ENCODE peak calls at places on chromosomes 13 and 19, in four cellular contexts. One of them, this sample, is unnamed.

GRCh38 chr13:109381546-109382180 is 404.7 kb downstream of the IRS2 start:
- DNase-seq in foreskin fibroblast: peak
- DNase-seq in mesothelial cell of epicardium: no peak
- DNase-seq in cardiac fibroblast: peak
- DNase-seq in this sample: no peak

GRCh38 chr13:107275945-107276614 is 708.1 kb upstream of the ARGLU1 start:
- DNase-seq in foreskin fibroblast: no peak
- DNase-seq in mesothelial cell of epicardium: no peak
- DNase-seq in cardiac fibroblast: peak
- DNase-seq in this sample: no peak

GRCh38 chr13:48641404-48641803 is 12.3 kb upstream of the CYSLTR2 start:
- DNase-seq in foreskin fibroblast: no peak
- DNase-seq in mesothelial cell of epicardium: no peak
- DNase-seq in cardiac fibroblast: no peak
- DNase-seq in this sample: no peak

GRCh38 chr19:47372603-47373002 is 23.5 kb downstream of the DHX34 start:
- DNase-seq in foreskin fibroblast: no peak
- DNase-seq in mesothelial cell of epicardium: no peak
- DNase-seq in cardiac fibroblast: no peak
- DNase-seq in this sample: no peak

GRCh38 chr19:4380254-4380727 is 20.1 kb downstream of the SH3GL1 start:
- DNase-seq in foreskin fibroblast: no peak
- DNase-seq in mesothelial cell of epicardium: no peak
- DNase-seq in cardiac fibroblast: no peak
- DNase-seq in this sample: no peak

GRCh38 chr13:44853641-44854040 is 135.6 kb downstream of the NUFIP1 start:
- DNase-seq in foreskin fibroblast: peak
- DNase-seq in mesothelial cell of epicardium: no peak
- DNase-seq in cardiac fibroblast: no peak
- DNase-seq in this sample: no peak

GRCh38 chr19:45218426-45218825 is 26.8 kb downstream of the EXOC3L2 start:
- DNase-seq in foreskin fibroblast: no peak
- DNase-seq in mesothelial cell of epicardium: no peak
- DNase-seq in cardiac fibroblast: no peak
- DNase-seq in this sample: no peak

GRCh38 chr13:49681837-49682236 is 9.4 kb downstream of the EBPL start:
- DNase-seq in foreskin fibroblast: no peak
- DNase-seq in mesothelial cell of epicardium: no peak
- DNase-seq in cardiac fibroblast: peak
- DNase-seq in this sample: no peak

GRCh38 chr13:35475960-35476943 is at the start of gene MAB21L1:
- DNase-seq in foreskin fibroblast: peak
- DNase-seq in mesothelial cell of epicardium: no peak
- DNase-seq in cardiac fibroblast: peak
- DNase-seq in this sample: no peak

GRCh38 chr13:111216166-111216960 is 101.3 kb downstream of the ARHGEF7 start:
- DNase-seq in foreskin fibroblast: peak
- DNase-seq in mesothelial cell of epicardium: peak
- DNase-seq in cardiac fibroblast: no peak
- DNase-seq in this sample: peak

GRCh38 chr13:41311607-41312500 is 787 bp downstream of the NAA16 start:
- DNase-seq in foreskin fibroblast: peak
- DNase-seq in mesothelial cell of epicardium: peak
- DNase-seq in cardiac fibroblast: peak
- DNase-seq in this sample: peak

DNA sequence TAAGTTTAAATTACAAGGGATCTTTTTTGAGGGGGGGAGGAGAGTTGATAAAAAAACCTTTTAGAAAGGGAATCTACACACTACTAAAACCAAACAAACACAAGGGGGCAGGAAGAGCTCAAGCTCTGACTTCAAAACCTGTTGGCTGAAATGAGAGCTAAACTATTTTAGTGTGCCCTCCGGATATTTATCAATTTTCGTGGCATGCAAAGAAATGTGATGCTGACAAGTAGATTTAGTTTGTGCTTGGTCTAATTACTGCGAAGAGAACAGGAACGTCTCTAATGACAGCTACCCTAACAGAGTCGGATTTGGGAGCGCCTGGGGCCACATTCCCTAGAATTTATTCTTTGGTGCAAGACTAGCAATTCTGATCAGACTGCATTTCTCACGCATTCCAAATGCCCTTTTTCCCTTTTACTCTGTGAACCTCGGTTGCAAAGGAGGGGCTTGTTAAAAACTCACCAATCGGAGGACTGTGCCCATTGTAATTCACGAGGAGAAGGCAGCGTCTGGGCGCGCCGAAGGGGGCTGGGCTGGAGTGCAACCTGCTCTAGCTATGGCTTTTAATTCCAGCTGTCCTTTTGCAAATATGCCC is 804 bp upstream of the FREM2 start:
- DNase-seq in foreskin fibroblast: peak
- DNase-seq in mesothelial cell of epicardium: peak
- DNase-seq in cardiac fibroblast: no peak
- DNase-seq in this sample: peak
- TF ChIP-seq CTCF in foreskin fibroblast: no peak
- TF ChIP-seq CTCF in mesothelial cell of epicardium: peak
- TF ChIP-seq CTCF in cardiac fibroblast: no peak
- TF ChIP-seq CTCF in this sample: peak

DNA sequence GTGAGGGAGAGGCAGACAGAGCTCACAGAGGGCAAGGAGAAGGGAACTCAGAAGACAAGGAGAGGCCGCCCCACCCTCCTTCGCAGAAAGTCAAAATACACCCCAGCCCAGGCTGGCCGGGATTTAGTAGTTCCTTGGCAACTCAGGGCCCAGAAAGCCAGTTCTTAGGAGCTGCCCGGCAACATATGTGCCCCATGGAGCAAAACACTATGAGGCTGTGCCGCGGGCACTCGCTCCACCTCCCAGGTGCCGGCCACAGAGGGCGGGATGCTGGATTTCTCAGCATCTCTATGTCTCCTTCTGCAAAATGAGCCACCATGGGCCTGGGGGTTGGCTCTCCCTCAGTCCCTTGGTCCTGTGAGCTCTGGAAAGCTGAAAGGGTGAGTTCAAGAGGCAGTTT is 93.8 kb upstream of the CACNA1A start:
- DNase-seq in foreskin fibroblast: no peak
- DNase-seq in mesothelial cell of epicardium: no peak
- DNase-seq in cardiac fibroblast: no peak
- DNase-seq in this sample: no peak
- TF ChIP-seq CTCF in foreskin fibroblast: no peak
- TF ChIP-seq CTCF in mesothelial cell of epicardium: no peak
- TF ChIP-seq CTCF in cardiac fibroblast: no peak
- TF ChIP-seq CTCF in this sample: no peak

DNA sequence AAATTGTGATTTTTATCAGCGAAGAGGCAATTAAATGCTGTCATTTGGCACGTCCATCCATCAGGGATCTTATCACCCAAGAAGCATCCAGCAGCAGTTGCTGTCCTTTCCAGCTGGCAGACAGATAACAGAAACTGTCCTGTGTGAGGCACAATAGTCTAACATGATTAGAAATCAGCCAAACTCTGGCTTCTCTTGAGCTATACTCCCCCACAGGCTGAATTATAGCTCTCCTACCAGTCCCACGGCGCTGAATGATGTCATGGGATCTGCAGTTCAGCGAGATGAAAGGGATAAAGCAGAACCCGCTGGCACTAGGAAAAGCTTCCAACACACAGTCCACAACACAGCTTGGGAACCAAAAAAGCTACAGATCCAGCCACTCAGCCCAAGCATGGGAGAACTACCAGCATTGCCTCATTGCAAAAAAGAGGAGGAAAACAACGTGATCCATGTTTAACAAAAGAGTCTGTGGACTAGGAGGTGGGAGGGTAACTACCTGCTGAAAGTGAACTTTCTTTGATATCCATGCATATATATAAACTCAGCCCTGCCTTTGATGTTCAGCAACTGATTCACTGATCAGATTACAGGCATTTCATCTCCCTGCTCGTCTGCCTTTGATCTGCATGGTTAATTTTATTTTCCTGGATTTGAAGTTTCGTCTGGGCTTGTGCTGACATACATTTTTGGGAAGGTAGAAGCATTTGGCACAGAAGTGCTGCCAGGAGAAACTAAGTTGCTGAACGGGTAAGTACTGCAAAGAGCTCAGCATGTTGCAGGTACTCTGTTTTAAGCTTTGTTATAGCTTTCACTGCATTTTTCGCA is at the start of gene TNFRSF19:
- DNase-seq in foreskin fibroblast: peak
- DNase-seq in mesothelial cell of epicardium: peak
- DNase-seq in cardiac fibroblast: peak
- DNase-seq in this sample: no peak
- TF ChIP-seq CTCF in foreskin fibroblast: no peak
- TF ChIP-seq CTCF in mesothelial cell of epicardium: no peak
- TF ChIP-seq CTCF in cardiac fibroblast: no peak
- TF ChIP-seq CTCF in this sample: no peak

DNA sequence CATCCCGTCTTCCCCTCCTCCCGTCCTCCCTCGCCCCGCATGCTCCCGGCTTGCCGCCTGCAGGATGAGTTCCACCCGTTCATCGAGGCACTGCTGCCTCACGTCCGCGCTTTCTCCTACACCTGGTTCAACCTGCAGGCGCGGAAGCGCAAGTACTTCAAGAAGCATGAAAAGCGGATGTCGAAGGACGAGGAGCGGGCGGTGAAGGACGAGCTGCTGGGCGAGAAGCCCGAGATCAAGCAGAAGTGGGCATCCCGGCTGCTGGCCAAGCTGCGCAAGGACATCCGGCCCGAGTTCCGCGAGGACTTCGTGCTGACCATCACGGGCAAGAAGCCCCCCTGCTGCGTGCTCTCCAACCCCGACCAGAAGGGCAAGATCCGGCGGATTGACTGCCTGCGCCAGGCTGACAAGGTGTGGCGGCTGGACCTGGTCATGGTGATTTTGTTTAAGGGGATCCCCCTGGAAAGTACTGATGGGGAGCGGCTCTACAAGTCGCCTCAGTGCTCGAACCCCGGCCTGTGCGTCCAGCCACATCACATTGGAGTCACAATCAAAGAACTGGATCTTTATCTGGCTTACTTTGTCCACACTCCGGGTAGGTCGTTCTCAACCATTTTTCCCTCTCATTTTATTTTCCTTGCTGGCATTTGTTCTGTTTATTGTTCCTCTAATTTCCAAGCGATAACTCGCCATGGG is 29.8 kb downstream of the NFIX start:
- DNase-seq in foreskin fibroblast: no peak
- DNase-seq in mesothelial cell of epicardium: no peak
- DNase-seq in cardiac fibroblast: no peak
- DNase-seq in this sample: no peak
- TF ChIP-seq CTCF in foreskin fibroblast: no peak
- TF ChIP-seq CTCF in mesothelial cell of epicardium: no peak
- TF ChIP-seq CTCF in cardiac fibroblast: no peak
- TF ChIP-seq CTCF in this sample: no peak

DNA sequence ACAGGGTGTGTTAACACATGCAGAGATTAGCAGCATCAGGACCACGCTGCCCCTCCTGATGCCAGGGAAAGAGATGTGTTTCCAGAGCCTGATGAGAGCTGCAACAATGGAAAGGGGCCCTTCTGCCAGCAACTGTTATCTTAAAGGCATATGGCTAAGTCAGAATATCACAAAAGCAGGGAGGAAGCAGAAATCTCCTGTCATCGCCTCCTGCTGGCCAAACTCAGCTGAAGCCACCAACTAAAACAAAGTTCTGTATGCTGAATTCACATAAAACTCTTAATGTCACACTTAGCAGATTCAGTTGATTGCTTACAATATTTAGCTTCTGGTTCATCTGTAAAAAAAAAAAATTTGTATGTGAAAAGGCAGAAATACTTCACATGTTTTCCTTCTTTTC is 178.2 kb downstream of the GPC5 start:
- DNase-seq in foreskin fibroblast: no peak
- DNase-seq in mesothelial cell of epicardium: no peak
- DNase-seq in cardiac fibroblast: peak
- DNase-seq in this sample: no peak
- TF ChIP-seq CTCF in foreskin fibroblast: no peak
- TF ChIP-seq CTCF in mesothelial cell of epicardium: peak
- TF ChIP-seq CTCF in cardiac fibroblast: no peak
- TF ChIP-seq CTCF in this sample: peak

GRCh38 chr13:113997845-113998751 is 24.2 kb upstream of the C13orf46 start:
- DNase-seq in foreskin fibroblast: peak
- DNase-seq in mesothelial cell of epicardium: no peak
- DNase-seq in cardiac fibroblast: peak
- DNase-seq in this sample: no peak
- TF ChIP-seq CTCF in foreskin fibroblast: no peak
- TF ChIP-seq CTCF in mesothelial cell of epicardium: no peak
- TF ChIP-seq CTCF in cardiac fibroblast: no peak
- TF ChIP-seq CTCF in this sample: no peak

DNA sequence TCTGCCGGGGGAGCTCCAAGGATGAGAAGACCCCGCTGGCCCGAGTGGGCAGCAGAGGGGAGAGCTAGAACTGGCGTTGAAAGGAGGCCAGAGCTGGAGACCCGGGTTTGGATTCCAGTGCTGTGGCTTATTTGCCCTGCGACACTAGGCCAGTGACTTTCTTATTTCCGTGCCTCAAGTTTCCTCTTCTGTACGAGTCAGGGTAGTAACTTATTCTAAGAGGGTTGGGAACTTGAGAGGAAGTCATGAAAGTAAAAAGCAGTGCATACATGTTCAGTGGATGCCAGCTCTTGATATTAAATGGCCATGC is 670 bp downstream of the FAM32A start:
- DNase-seq in foreskin fibroblast: no peak
- DNase-seq in mesothelial cell of epicardium: no peak
- DNase-seq in cardiac fibroblast: no peak
- DNase-seq in this sample: no peak
- TF ChIP-seq CTCF in foreskin fibroblast: peak
- TF ChIP-seq CTCF in mesothelial cell of epicardium: peak
- TF ChIP-seq CTCF in cardiac fibroblast: peak
- TF ChIP-seq CTCF in this sample: peak

DNA sequence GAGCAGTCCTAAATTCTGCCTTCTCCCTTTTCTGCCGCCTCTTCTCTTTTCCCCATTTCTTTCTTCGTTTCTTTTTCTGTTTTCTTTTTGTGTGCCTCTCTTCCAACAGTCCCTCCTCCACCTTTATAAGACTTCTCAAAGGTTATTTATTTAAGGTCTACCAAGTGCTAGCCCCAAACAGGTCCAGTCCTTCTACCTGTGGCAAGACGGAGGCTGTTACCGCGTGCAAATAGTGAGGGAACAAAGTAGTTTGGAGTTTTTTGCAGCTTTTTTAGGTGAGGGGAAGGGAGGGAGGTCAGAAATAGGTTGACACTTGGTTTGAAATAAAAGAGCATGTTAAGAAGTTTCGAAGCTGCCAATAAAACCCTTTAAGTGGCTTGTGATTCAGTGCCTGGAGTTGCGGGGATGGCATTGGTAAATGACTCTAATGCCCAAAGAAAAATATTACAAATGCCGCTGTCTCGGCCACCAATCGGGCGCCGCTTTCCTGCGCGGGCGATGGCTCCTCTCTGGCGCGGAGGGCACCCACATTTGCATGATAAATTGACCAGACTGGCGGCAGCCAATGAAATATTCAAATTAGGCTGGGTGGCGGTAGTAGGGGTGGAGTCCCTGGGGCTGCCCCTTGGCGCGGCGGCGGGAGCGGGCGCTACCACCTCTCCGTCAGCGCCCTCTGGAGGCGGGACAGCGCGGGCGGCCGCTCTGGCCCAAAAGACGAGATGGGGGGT is 7.5 kb upstream of the TSHZ3 start:
- DNase-seq in foreskin fibroblast: no peak
- DNase-seq in mesothelial cell of epicardium: no peak
- DNase-seq in cardiac fibroblast: no peak
- DNase-seq in this sample: no peak
- TF ChIP-seq CTCF in foreskin fibroblast: no peak
- TF ChIP-seq CTCF in mesothelial cell of epicardium: peak
- TF ChIP-seq CTCF in cardiac fibroblast: peak
- TF ChIP-seq CTCF in this sample: peak

GRCh38 chr19:18488838-18489626 is 32.8 kb downstream of the ELL start:
- DNase-seq in foreskin fibroblast: peak
- DNase-seq in mesothelial cell of epicardium: peak
- DNase-seq in cardiac fibroblast: no peak
- DNase-seq in this sample: peak
- TF ChIP-seq CTCF in foreskin fibroblast: peak
- TF ChIP-seq CTCF in mesothelial cell of epicardium: no peak
- TF ChIP-seq CTCF in cardiac fibroblast: peak
- TF ChIP-seq CTCF in this sample: peak